ENCODE peak calls at places on chromosomes 11 and 22, in five cellular contexts. O is MCF 10A; G is stomach; U is activated CD4-positive, alpha-beta T cell treated with anti-CD3 and anti-CD28 coated beads for 48 hours; V is SW 1271. S is an unnamed sample.

GRCh38 chr22:41661088-41661487 is 27.6 kb downstream of the SNU13 start:
- DNase-seq in O (no peak), G (no peak), U (no peak), V (no peak), S (no peak)

GRCh38 chr11:3905080-3905953 is 49.9 kb downstream of the STIM1 start:
- DNase-seq in O (peak; percentile 89), G (peak; percentile 34), U (peak; percentile 75), V (no peak), S (peak; percentile 45)

GRCh38 chr11:118953265-118953664 is 2.8 kb upstream of the UPK2 start:
- DNase-seq in O (no peak), G (no peak), U (no peak), V (no peak), S (no peak)

GRCh38 chr11:69274531-69275016 is 19.4 kb upstream of the MYEOV start:
- DNase-seq in O (peak; percentile 90), G (peak; percentile 81), U (no peak), V (no peak), S (peak; percentile 99)

GRCh38 chr11:58070585-58070984 is 39.8 kb downstream of the OR6Q1 start:
- DNase-seq in O (no peak), G (no peak), U (no peak), V (no peak), S (no peak)

GRCh38 chr11:74397531-74398243 is 546 bp downstream of the PGM2L1 start:
- DNase-seq in O (peak; percentile 55), G (peak; percentile 33), U (peak; percentile 34), V (no peak), S (peak; percentile 48)

GRCh38 chr22:40932396-40932795 is 18.8 kb upstream of the RBX1 start:
- DNase-seq in O (no peak), G (no peak), U (no peak), V (no peak), S (no peak)

GRCh38 chr22:39999144-39999757 is 4.5 kb downstream of the FAM83F start:
- DNase-seq in O (peak; percentile 92), G (no peak), U (no peak), V (no peak), S (no peak)

GRCh38 chr22:33658775-33659174 is 261.5 kb downstream of the LARGE1 start:
- DNase-seq in O (no peak), G (no peak), U (no peak), V (no peak), S (peak; percentile 22)

GRCh38 chr11:70537576-70538571 is 139.5 kb downstream of the CTTN start:
- DNase-seq in O (no peak), G (no peak), U (no peak), V (no peak), S (no peak)

GRCh38 chr11:57792870-57793269 is 31.3 kb downstream of the CTNND1 start:
- DNase-seq in O (no peak), G (no peak), U (no peak), V (no peak), S (no peak)

GRCh38 chr22:30892286-30892685 is 76.3 kb downstream of the MORC2 start:
- DNase-seq in O (no peak), G (peak; percentile 23), U (no peak), V (no peak), S (no peak)

GRCh38 chr11:9203715-9204311 is 61.3 kb downstream of the DENND5A start:
- DNase-seq in O (no peak), G (no peak), U (no peak), V (no peak), S (no peak)

GRCh38 chr11:99069831-99070444 is 49.2 kb downstream of the CNTN5 start:
- DNase-seq in O (no peak), G (no peak), U (no peak), V (no peak), S (peak; percentile 66)

GRCh38 chr11:36374726-36375125 is 78.6 kb downstream of the PRR5L start:
- DNase-seq in O (no peak), G (no peak), U (no peak), V (no peak), S (no peak)

GRCh38 chr11:121035823-121036222 is 11.9 kb downstream of the TBCEL start:
- DNase-seq in O (no peak), G (no peak), U (no peak), V (no peak), S (no peak)

GRCh38 chr11:253886-254270 is 17.1 kb downstream of the PSMD13 start:
- DNase-seq in O (no peak), G (no peak), U (no peak), V (no peak), S (no peak)

GRCh38 chr22:17634696-17635095 is 3.9 kb upstream of the BCL2L13 start:
- DNase-seq in O (no peak), G (no peak), U (no peak), V (no peak), S (no peak)

GRCh38 chr22:47782461-47783075 is 1020.1 kb downstream of the TBC1D22A start:
- DNase-seq in O (no peak), G (no peak), U (no peak), V (no peak), S (no peak)

GRCh38 chr22:37546436-37547248 is 13.6 kb upstream of the CDC42EP1 start:
- DNase-seq in O (peak; percentile 52), G (peak; percentile 87), U (no peak), V (no peak), S (peak; percentile 70)

GRCh38 chr11:2521681-2522630 is 77.1 kb downstream of the KCNQ1 start:
- DNase-seq in O (no peak), G (peak; percentile 17), U (no peak), V (no peak), S (peak; percentile 98)

GRCh38 chr11:87460842-87461637 is 423.3 kb downstream of the TMEM135 start:
- DNase-seq in O (no peak), G (no peak), U (no peak), V (no peak), S (no peak)

GRCh38 chr11:116544721-116545120 is 228.1 kb downstream of the BUD13 start:
- DNase-seq in O (no peak), G (no peak), U (no peak), V (no peak), S (no peak)

S was measured in thyroid gland.